ENCODE peak calls at places on chromosomes 6 and 20, in four cellular contexts. E is spleen; H is keratinocyte; Z is CD4-positive, alpha-beta memory T cell. C is an unnamed sample. For H3K9me3 and H3K36me3, the result is how much of the 10 kb centered on the place peaks cover.

GRCh38 chr6:157519255-157520116 is 138.5 kb downstream of the ZDHHC14 start:
- DNase-seq in E (no peak), H (peak), Z (no peak), C (no peak)

GRCh38 chr6:37251211-37251610 is 6.4 kb upstream of the TBC1D22B start:
- DNase-seq in E (no peak), H (no peak), Z (no peak), C (no peak)

GRCh38 chr6:106273087-106273486 is 52.5 kb downstream of the ATG5 start:
- DNase-seq in E (no peak), H (no peak), Z (no peak), C (no peak)

GRCh38 chr6:112415366-112415765 is 68.2 kb downstream of the RFPL4B start:
- DNase-seq in E (no peak), H (no peak), Z (no peak), C (no peak)

GRCh38 chr6:107866606-107867301 is 42.6 kb upstream of the SCML4 start:
- DNase-seq in E (no peak), H (no peak), Z (peak), C (peak)

GRCh38 chr6:47031656-47032055 is 10.5 kb downstream of the ADGRF1 start:
- DNase-seq in E (no peak), H (no peak), Z (no peak), C (no peak)

GRCh38 chr6:38367231-38367630 is 272.5 kb downstream of the BTBD9 start:
- DNase-seq in E (no peak), H (no peak), Z (no peak), C (no peak)

GRCh38 chr6:37612475-37612874 is 85.2 kb downstream of the MDGA1 start:
- DNase-seq in E (no peak), H (no peak), Z (no peak), C (no peak)

GRCh38 chr6:149181304-149181703 is 136.2 kb upstream of the TAB2 start:
- DNase-seq in E (no peak), H (no peak), Z (no peak), C (no peak)

GRCh38 chr6:45350186-45350585 is 22.1 kb downstream of the RUNX2 start:
- DNase-seq in E (no peak), H (no peak), Z (no peak), C (no peak)

GRCh38 chr6:1761472-1761871 is 151.8 kb downstream of the FOXC1 start:
- DNase-seq in E (no peak), H (no peak), Z (no peak), C (no peak)

GRCh38 chr6:161429921-161430490 is 156.1 kb upstream of the AGPAT4 start:
- DNase-seq in E (no peak), H (no peak), Z (no peak), C (no peak)

GRCh38 chr6:121592955-121593665 is 157.7 kb downstream of the GJA1 start:
- DNase-seq in E (no peak), H (no peak), Z (no peak), C (no peak)

GRCh38 chr6:132659082-132659481 is at the start of gene TAAR1:
- DNase-seq in E (no peak), H (no peak), Z (no peak), C (no peak)

GRCh38 chr20:2816030-2816582 is at the start of gene TMEM239:
- DNase-seq in E (no peak), H (no peak), Z (no peak), C (no peak)

GRCh38 chr6:170280689-170281045 is 10.2 kb downstream of the DLL1 start:
- DNase-seq in E (peak), H (no peak), Z (no peak), C (no peak)

GRCh38 chr6:122735618-122736017 is 43.9 kb upstream of the FABP7 start:
- DNase-seq in E (no peak), H (peak), Z (no peak), C (no peak)

GRCh38 chr6:142726616-142727015 is 218.4 kb downstream of the HIVEP2 start:
- DNase-seq in E (no peak), H (no peak), Z (no peak), C (no peak)

GRCh38 chr6:90403489-90404381 is 107.1 kb upstream of the BACH2 start:
- DNase-seq in E (no peak), H (no peak), Z (no peak), C (no peak)

GRCh38 chr20:63093966-63094766 is 87.4 kb upstream of the BHLHE23 start:
- DNase-seq in E (peak), H (no peak), Z (no peak), C (no peak)

GRCh38 chr6:3526962-3527796 is 70.3 kb upstream of the SLC22A23 start:
- DNase-seq in E (no peak), H (no peak), Z (no peak), C (no peak)

DNA sequence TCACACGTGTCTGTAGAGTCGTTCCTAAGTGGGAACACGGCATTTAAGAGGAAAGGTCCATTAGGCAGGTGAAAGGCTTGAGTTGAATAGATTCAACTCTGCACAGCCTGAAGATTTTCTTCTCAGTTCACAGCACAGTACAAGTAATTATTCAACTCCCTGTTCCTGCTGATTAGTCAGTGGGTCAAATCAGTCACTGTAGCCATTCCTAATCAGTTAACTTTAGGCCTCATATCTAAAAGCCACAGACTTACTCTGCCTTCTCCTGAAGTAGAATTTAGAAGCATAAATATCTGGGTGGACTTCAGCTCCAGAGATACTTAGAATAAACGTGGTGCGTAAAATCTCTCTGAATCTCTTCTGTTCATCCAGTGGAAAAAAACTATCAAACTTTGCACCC is 872.4 kb downstream of the C6orf118 start:
- DNase-seq in E (no peak), H (no peak), Z (no peak), C (no peak)
- H3K9me3 ChIP-seq in E (under half), H (under half), Z (under half), C (under half)

GRCh38 chr6:166465671-166466087 is 82.9 kb upstream of the MPC1 start:
- DNase-seq in E (no peak), H (no peak), Z (no peak), C (no peak)
- H3K4me3 ChIP-seq in E (no peak), H (no peak), Z (no peak), C (no peak)

GRCh38 chr6:70813885-70814284 is 143.0 kb downstream of the B3GAT2 start:
- DNase-seq in E (no peak), H (no peak), Z (no peak), C (no peak)

GRCh38 chr6:70806086-70806485 is 138.4 kb downstream of the SMAP1 start:
- DNase-seq in E (no peak), H (no peak), Z (no peak), C (no peak)

DNA sequence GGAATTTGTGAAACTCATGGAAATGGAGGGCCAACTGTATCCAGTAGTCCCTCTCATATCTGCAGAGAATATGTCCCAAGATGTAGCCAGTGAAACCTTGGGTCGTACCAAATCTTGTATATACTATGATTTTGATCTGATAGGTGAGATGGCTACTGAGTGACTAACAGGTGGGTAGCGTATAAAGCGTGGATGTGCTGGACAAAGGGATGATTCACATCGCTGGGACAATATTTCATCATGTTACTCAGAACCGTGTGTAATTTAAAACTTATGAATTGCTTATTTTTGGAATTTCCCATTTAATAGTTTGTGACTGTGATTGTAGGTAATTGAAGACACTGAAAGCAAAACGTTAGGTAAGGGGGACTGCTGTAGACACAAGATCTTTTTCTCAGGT is 144.1 kb downstream of the SMAP1 start:
- DNase-seq in E (no peak), H (no peak), Z (no peak), C (no peak)
- H3K36me3 ChIP-seq in E (under half), H (under half), Z (under half), C (under half)

GRCh38 chr20:59823456-59823855 is 110.0 kb downstream of the SYCP2 start:
- DNase-seq in E (no peak), H (no peak), Z (no peak), C (no peak)
- H3K9me3 ChIP-seq in E (under half), H (under half), Z (under half), C (under half)

DNA sequence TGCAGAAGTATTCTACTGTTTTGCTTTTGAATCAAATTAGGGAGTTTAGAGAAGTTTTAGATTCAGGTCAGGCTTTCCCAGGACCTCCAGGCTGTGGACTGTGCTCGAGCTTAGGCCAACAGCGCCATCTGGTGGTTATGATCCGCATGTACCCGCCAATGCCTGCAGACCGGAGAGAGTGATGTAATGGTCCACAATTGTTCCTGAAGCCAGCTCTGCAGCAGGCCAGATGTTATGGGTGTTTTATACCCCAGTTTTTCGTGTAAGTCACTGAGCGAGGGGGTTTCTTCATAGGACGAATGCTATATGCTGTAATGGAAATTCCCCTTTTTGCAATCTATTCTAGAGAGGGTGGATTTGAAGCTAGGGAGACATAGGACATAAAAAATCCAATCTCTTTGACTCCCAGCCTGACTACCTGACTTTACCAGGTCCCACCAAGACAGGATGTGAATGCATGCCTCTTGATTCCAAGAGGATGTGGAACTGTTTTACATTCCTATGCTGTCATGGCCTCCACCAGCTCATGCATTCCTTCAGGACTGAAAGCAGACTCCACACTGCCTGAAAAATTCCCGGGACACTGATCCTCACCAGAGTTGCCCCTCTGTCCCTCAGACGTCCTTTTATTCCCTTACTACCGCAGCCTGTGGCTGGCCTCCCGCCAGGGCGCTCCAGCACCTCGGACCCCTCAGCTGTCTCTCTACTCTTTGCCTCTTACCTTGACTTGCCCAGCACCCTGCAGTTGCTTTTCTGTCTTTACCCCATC is 41.2 kb upstream of the LY86 start:
- DNase-seq in E (peak), H (no peak), Z (peak), C (peak)
- H3K4me3 ChIP-seq in E (peak), H (no peak), Z (peak), C (peak)

GRCh38 chr6:32982084-32982701 is 13.8 kb downstream of the BRD2 start:
- DNase-seq in E (no peak), H (no peak), Z (no peak), C (no peak)
- H3K36me3 ChIP-seq in E (under half), H (under half), Z (under half), C (under half)